ENCODE peak calls at places on chromosomes 16 and 17, in four cellular contexts. F is GM12878, H is K562, K is HepG2. E is an unnamed sample.

GRCh38 chr16:3938843-3939624 is 58.5 kb upstream of the CREBBP start:
- DNase-seq in F (no peak), H (peak; percentile 85), K (peak; percentile 66), E (peak; percentile 55)

GRCh38 chr17:81444610-81445339 is 49.5 kb downstream of the BAHCC1 start:
- DNase-seq in H (no peak), K (no peak), F (no peak), E (no peak)

GRCh38 chr16:4682616-4683254 is 10.6 kb upstream of the NUDT16L1 start:
- DNase-seq in H (peak; percentile 64), F (no peak), K (peak; percentile 65), E (no peak)

GRCh38 chr16:89309438-89310122 is 92.1 kb downstream of the ZNF778 start:
- DNase-seq in K (no peak), H (no peak), F (no peak), E (no peak)

GRCh38 chr16:24580665-24581064 is 41.3 kb downstream of the RBBP6 start:
- DNase-seq in F (no peak), K (no peak), H (no peak), E (peak; percentile 55)

GRCh38 chr17:163514-164103 is 17.8 kb downstream of the DOC2B start:
- DNase-seq in F (no peak), H (peak; percentile 45), K (peak; percentile 21), E (no peak)

GRCh38 chr16:50585331-50585776 is 37.2 kb downstream of the NKD1 start:
- DNase-seq in H (no peak), K (no peak), F (no peak), E (no peak)

GRCh38 chr17:40225151-40225550 is 6.0 kb downstream of the WIPF2 start:
- DNase-seq in F (no peak), H (no peak), K (no peak), E (no peak)

GRCh38 chr17:2090804-2091534 is 36.1 kb downstream of the HIC1 start:
- DNase-seq in H (peak; percentile 17), F (no peak), K (no peak), E (peak; percentile 85)

GRCh38 chr16:6571044-6571443 is 761.6 kb upstream of the RBFOX1 start:
- DNase-seq in F (no peak), H (no peak), K (no peak), E (no peak)

GRCh38 chr17:35239823-35240222 is 3.0 kb upstream of the SLFN5 start:
- DNase-seq in H (no peak), K (no peak), F (no peak), E (no peak)

GRCh38 chr17:6084226-6085161 is 14.3 kb downstream of the WSCD1 start:
- DNase-seq in H (no peak), K (no peak), F (no peak), E (no peak)

GRCh38 chr17:32015245-32016013 is 8.2 kb downstream of the LRRC37B start:
- DNase-seq in K (no peak), H (no peak), F (no peak), E (no peak)

GRCh38 chr16:30482366-30482765 is 9.8 kb downstream of the ITGAL start:
- DNase-seq in K (no peak), H (peak; percentile 52), F (no peak), E (no peak)

GRCh38 chr17:7293821-7294613 is 422 bp downstream of the YBX2 start:
- DNase-seq in K (peak; percentile 49), H (peak; percentile 62), F (no peak), E (no peak)

GRCh38 chr16:8826278-8826879 is 28.7 kb downstream of the PMM2 start:
- DNase-seq in F (no peak), H (no peak), K (no peak), E (no peak)

GRCh38 chr17:36614974-36615373 is 13.6 kb downstream of the MRM1 start:
- DNase-seq in F (no peak), H (no peak), K (no peak), E (no peak)

GRCh38 chr16:56888806-56889205 is 23.8 kb downstream of the SLC12A3 start:
- DNase-seq in K (no peak), H (no peak), F (peak; percentile 61), E (no peak)

GRCh38 chr16:26795184-26795583 is 271.5 kb upstream of the C16orf82 start:
- DNase-seq in F (no peak), K (no peak), H (peak; percentile 19), E (no peak)

GRCh38 chr16:73154063-73154870 is 106.3 kb upstream of the ZFHX3 start:
- DNase-seq in K (no peak), F (no peak), H (no peak), E (peak; percentile 87)

GRCh38 chr16:27236635-27237228 is 31.8 kb downstream of the NSMCE1 start:
- DNase-seq in H (no peak), K (no peak), F (no peak), E (no peak)

GRCh38 chr17:10325036-10325435 is 47.8 kb downstream of the MYH13 start:
- DNase-seq in H (no peak), K (no peak), F (no peak), E (no peak)

GRCh38 chr16:67926181-67926742 is 5.4 kb downstream of the CTRL start:
- DNase-seq in K (no peak), H (no peak), F (no peak), E (peak; percentile 79)

GRCh38 chr17:38751144-38751802 is 1.3 kb upstream of the PSMB3 start:
- DNase-seq in K (no peak), H (no peak), F (no peak), E (no peak)

GRCh38 chr17:74340470-74341023 is 14.5 kb downstream of the KIF19 start:
- DNase-seq in H (no peak), K (peak; percentile 56), F (no peak), E (no peak)

GRCh38 chr16:11218324-11218962 is 37.6 kb downstream of the SOCS1 start:
- DNase-seq in K (no peak), H (peak; percentile 53), F (no peak), E (no peak)

GRCh38 chr16:57029161-57030160 is 40.1 kb downstream of the NLRC5 start:
- DNase-seq in F (no peak), H (no peak), K (no peak), E (no peak)

GRCh38 chr17:43549496-43549895 is 3.4 kb upstream of the ETV4 start:
- DNase-seq in F (no peak), H (no peak), K (no peak), E (no peak)

GRCh38 chr17:65696739-65697394 is 135.4 kb upstream of the AXIN2 start:
- DNase-seq in K (no peak), F (no peak), H (no peak), E (peak; percentile 59)

GRCh38 chr17:36756695-36757094 is 155.3 kb downstream of the MRM1 start:
- DNase-seq in H (no peak), K (no peak), F (no peak), E (no peak)

GRCh38 chr17:81311954-81312353 is 16.8 kb upstream of the SLC38A10 start:
- DNase-seq in H (no peak), F (no peak), K (no peak), E (no peak)

GRCh38 chr17:47959825-47960655 is 2.4 kb upstream of the PRR15L start:
- DNase-seq in F (no peak), K (no peak), H (no peak), E (no peak)

GRCh38 chr16:20191566-20191965 is 117.9 kb upstream of the GPR139 start:
- DNase-seq in F (no peak), K (no peak), H (no peak), E (no peak)

GRCh38 chr17:2716649-2717048 is 5.1 kb upstream of the CLUH start:
- DNase-seq in K (no peak), F (no peak), H (peak; percentile 53), E (no peak)

GRCh38 chr16:363110-364090 is 6.9 kb downstream of the MRPL28 start:
- DNase-seq in K (no peak), F (no peak), H (no peak), E (no peak)

GRCh38 chr17:82200743-82201497 is 11.7 kb downstream of the CCDC57 start:
- DNase-seq in K (no peak), F (no peak), H (peak; percentile 46), E (no peak)

GRCh38 chr16:24852281-24852721 is 6.5 kb downstream of the SLC5A11 start:
- DNase-seq in F (no peak), H (no peak), K (no peak), E (no peak)

GRCh38 chr16:10578474-10579316 is 1.7 kb downstream of the EMP2 start:
- DNase-seq in K (peak; percentile 74), F (no peak), H (no peak), E (no peak)

GRCh38 chr17:71902931-71903506 is 217.8 kb upstream of the SOX9 start:
- DNase-seq in F (no peak), K (no peak), H (no peak), E (no peak)
- H2AFZ ChIP-seq in F (no peak overlapping the region), K (no peak overlapping the region), H (no peak overlapping the region), E (no peak overlapping the region)

GRCh38 chr17:57496382-57496781 is 240.1 kb downstream of the MSI2 start:
- DNase-seq in F (no peak), H (no peak), K (no peak), E (no peak)

GRCh38 chr17:57501016-57501415 is 244.1 kb downstream of the CCDC182 start:
- DNase-seq in H (no peak), K (no peak), F (no peak), E (no peak)

GRCh38 chr17:57502696-57503307 is 242.3 kb downstream of the CCDC182 start:
- DNase-seq in H (no peak), K (no peak), F (no peak), E (no peak)

GRCh38 chr17:57498443-57498842 is 242.1 kb downstream of the MSI2 start:
- DNase-seq in K (no peak), F (no peak), H (no peak), E (no peak)

DNA sequence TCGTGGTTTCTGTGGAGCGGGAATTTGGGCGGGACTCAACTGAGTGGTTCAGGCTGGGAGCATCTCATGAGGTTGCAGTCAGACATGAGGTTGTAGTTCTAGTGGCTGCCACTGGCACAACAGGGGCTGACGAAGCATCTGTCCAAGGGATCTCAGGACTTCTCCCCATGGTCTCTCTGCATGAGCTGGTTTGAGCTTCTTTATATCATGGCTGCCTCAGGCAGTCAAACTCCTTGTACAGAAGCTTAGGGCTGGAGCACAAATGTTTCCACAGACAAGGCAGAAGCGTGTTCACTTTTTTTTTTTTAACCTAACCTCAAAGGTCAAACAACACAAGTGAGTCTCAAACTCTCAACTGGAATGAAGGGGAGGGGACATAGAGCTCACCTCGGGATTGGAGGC is 243.3 kb downstream of the MSI2 start:
- DNase-seq in K (peak; percentile 15), H (peak; percentile 33), F (no peak), E (no peak)
- TF ChIP-seq MYC in K (no peak), H (no peak), F (no peak), E (no peak)

DNA sequence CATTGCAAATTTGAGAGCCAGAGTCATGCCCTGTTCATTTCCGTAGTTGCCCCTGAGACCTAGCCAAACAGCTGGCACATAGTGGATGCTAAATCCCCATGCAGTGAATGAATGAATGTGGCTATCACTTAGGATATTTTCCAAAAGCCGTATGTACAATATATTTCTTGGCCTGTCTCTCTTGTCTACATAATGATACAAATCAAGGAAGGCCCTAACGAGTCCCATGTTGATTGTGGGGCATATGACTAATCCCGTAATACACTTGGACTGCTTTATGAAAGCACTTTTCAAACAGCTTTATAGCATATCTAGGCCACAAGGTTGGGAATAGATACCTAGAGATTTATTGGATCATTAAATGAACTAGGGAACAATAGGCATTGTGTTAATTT is 478.0 kb downstream of the SLC39A11 start:
- DNase-seq in H (no peak), F (no peak), K (no peak), E (no peak)
- H3K4me1 ChIP-seq in H (no peaks in the 10 kb centered on the region), F (no peaks in the 10 kb centered on the region), K (peaks cover 68% of the 10 kb centered on the region), E (no peaks in the 10 kb centered on the region)

DNA sequence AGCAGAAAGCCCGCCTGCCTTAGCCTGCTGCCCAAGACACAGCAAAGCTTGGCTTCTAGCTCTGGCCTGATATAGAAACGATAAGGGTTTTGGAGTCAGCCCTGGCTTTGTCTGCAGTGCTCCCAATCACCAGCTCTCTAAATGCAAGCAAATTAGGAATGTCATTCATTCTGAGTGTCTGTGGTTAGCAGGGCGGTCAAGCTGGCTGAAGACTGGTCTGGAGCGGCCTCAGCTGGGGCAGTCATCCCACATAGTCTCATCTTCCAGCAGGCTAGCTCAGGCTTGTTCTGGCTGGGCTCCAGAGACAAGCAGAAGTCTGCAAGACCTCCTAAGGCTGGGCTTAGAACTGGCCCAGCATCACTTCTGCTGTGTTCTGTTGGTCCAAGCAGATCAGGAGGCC is 24.5 kb downstream of the TMC7 start:
- DNase-seq in K (peak; percentile 71), H (no peak), F (no peak), E (no peak)
- H2AFZ ChIP-seq in K (no peak overlapping the region), H (no peak overlapping the region), F (no peak overlapping the region), E (no peak overlapping the region)